ENCODE peak calls at places on chromosomes 6 and 20, in nine cellular contexts. P is PC-9, N is RWPE1, L is K562, H is GM13976, E is GM23338, A is HFFc6, B is cardiac fibroblast, U is upper lobe of left lung. W is an unnamed sample.

GRCh38 chr20:6976096-6976495 is 208.6 kb downstream of the BMP2 start:
- DNase-seq in U (no peak), N (no peak), A (no peak), B (no peak), P (no peak), H (no peak), E (no peak), L (no peak), W (no peak)

GRCh38 chr6:26195924-26196845 is 109.0 kb downstream of the HFE start:
- DNase-seq in H (no peak), A (peak; percentile 5), U (no peak), P (no peak), E (no peak), L (no peak), B (peak; percentile 20), N (no peak), W (no peak)

GRCh38 chr6:1619666-1620503 is 10.2 kb downstream of the FOXC1 start:
- DNase-seq in N (no peak), B (no peak), E (peak; percentile 75), A (no peak), U (peak; percentile 85), P (no peak), H (peak; percentile 74), L (no peak), W (no peak)

GRCh38 chr6:44730771-44731391 is 343.4 kb downstream of the CDC5L start:
- DNase-seq in A (peak; percentile 76), L (no peak), E (no peak), N (no peak), H (no peak), P (no peak), B (no peak), U (no peak), W (no peak)

GRCh38 chr20:43774754-43775153 is 48.0 kb upstream of the GTSF1L start:
- DNase-seq in P (no peak), H (no peak), L (no peak), B (no peak), A (no peak), E (no peak), N (no peak), U (no peak), W (no peak)

GRCh38 chr6:28443112-28443773 is at the start of gene ZSCAN23:
- DNase-seq in E (peak; percentile 96), N (peak; percentile 85), B (peak; percentile 88), H (peak; percentile 69), A (peak; percentile 81), U (peak; percentile 92), L (peak; percentile 35), P (peak; percentile 78), W (peak; percentile 83)

GRCh38 chr6:111712398-111712797 is 106.7 kb upstream of the TRAF3IP2 start:
- DNase-seq in U (no peak), P (peak; percentile 59), B (peak; percentile 75), A (no peak), E (no peak), L (no peak), H (no peak), N (peak; percentile 13), W (no peak)

GRCh38 chr6:53544050-53544499 is 826 bp downstream of the GCLC start:
- DNase-seq in B (peak; percentile 13), L (no peak), N (peak; percentile 42), E (peak; percentile 52), A (no peak), U (no peak), H (no peak), P (no peak), W (no peak)

GRCh38 chr20:62254021-62254724 is 15.9 kb downstream of the OSBPL2 start:
- DNase-seq in B (no peak), E (peak; percentile 36), A (no peak), P (no peak), U (peak; percentile 77), H (no peak), L (no peak), N (no peak), W (no peak)

GRCh38 chr20:63837475-63837874 is 6.4 kb upstream of the ZBTB46 start:
- DNase-seq in P (no peak), A (no peak), L (no peak), B (no peak), E (no peak), N (no peak), H (no peak), U (no peak), W (no peak)

GRCh38 chr6:144150673-144151009 is 324 bp downstream of the STX11 start:
- DNase-seq in N (peak; percentile 16), A (no peak), U (no peak), B (peak; percentile 17), L (peak; percentile 25), P (no peak), E (peak; percentile 83), H (peak; percentile 24), W (no peak)

GRCh38 chr6:144149894-144150672 is at the start of gene STX11:
- DNase-seq in A (peak; percentile 1), U (peak; percentile 96), L (peak; percentile 82), N (peak; percentile 49), P (no peak), B (peak; percentile 31), E (peak; percentile 74), H (peak; percentile 88), W (peak; percentile 71)

GRCh38 chr6:144152334-144152900 is 2.1 kb downstream of the STX11 start:
- DNase-seq in E (no peak), U (no peak), H (no peak), N (no peak), B (no peak), L (no peak), A (no peak), P (no peak), W (no peak)

GRCh38 chr6:144149558-144149893 is 791 bp upstream of the STX11 start:
- DNase-seq in A (no peak), B (no peak), E (no peak), L (no peak), P (no peak), U (peak; percentile 48), H (no peak), N (no peak), W (no peak)

GRCh38 chr6:144151010-144151727 is 852 bp downstream of the STX11 start:
- DNase-seq in U (no peak), B (no peak), N (peak; percentile 26), A (no peak), E (peak; percentile 9), H (peak; percentile 55), L (peak; percentile 19), P (peak; percentile 45), W (no peak)
- TF ChIP-seq CTCF in U (no peak), B (no peak), N (no peak), A (no peak), E (no peak), H (no peak), L (no peak), P (no peak), W (no peak)

GRCh38 chr20:40309731-40310130 is 379.3 kb downstream of the MAFB start:
- DNase-seq in E (no peak), U (no peak), P (no peak), L (no peak), A (no peak), B (no peak), H (no peak), N (no peak), W (no peak)
- TF ChIP-seq CTCF in E (no peak), U (no peak), P (no peak), L (no peak), A (no peak), B (no peak), H (no peak), N (no peak), W (no peak)

GRCh38 chr20:39289316-39289715 is 327.2 kb downstream of the DHX35 start:
- DNase-seq in U (no peak), P (no peak), A (no peak), L (no peak), H (peak; percentile 25), N (no peak), E (peak; percentile 63), B (no peak), W (no peak)
- TF ChIP-seq CTCF in U (no peak), P (peak; percentile 35), A (no peak), L (peak; percentile 3), H (peak; percentile 25), N (no peak), E (peak; percentile 63), B (no peak), W (peak; percentile 47)

DNA sequence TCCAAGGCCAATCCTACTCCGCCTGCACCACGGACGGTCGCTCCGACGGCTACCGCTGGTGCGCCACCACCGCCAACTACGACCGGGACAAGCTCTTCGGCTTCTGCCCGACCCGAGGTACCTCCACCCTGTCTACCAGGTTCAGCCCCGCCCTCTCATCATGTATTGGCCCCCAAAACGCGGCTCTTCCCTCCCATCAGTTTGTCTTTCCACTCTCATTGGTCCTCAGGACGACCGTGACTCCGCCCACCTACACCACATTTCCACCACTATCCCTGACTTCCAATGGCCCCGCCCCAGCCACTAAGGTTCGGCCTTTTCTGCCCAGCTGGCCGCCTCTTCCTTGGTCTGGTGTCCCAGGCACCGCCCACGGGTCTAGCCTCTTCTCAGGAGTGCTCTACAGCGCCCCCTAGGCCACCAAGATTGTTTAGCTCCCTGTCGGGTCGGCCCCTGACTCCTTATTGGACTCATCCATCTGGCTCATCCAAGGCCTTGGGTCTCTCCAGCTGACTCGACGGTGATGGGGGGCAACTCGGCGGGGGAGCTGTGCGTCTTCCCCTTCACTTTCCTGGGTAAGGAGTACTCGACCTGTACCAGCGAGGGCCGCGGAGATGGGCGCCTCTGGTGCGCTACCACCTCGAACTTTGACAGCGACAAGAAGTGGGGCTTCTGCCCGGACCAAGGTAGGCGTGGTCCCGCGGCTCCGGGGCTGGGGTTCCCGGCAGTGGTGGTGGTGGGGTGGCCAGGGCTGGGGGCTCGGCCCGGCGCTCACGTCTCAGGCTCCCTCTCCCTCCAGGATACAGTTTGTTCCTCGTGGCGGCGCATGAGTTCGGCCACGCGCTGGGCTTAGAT is 3.1 kb downstream of the MMP9 start:
- DNase-seq in A (peak; percentile 23), U (peak; percentile 79), L (peak; percentile 91), B (peak; percentile 25), P (no peak), N (no peak), E (peak; percentile 100), H (peak; percentile 60), W (no peak)
- TF ChIP-seq CTCF in A (peak; percentile 66), U (no peak), L (peak; percentile 85), B (peak; percentile 25), P (peak; percentile 60), N (peak; percentile 62), E (peak; percentile 90), H (peak; percentile 18), W (no peak)

DNA sequence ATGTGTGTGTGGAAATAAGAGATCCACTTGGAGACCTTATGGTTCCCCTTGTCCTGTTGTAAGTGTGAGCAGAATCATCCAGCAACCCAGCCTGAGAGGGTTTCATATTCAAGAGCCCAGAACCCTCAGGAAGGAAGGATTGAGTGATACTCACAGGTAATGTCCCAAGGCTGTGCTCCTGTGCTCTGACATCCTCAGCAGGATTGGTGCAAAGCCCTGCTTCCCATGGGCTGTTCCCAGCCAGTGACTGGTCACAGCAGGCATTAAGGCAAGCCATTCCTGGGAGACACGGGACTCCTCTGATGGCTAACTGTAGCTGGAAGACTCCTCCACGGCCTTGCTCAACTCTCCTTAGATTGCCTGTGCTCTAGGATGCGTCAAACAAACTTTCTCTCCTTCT is 33.8 kb upstream of the HLA-G start:
- DNase-seq in A (no peak), E (no peak), B (no peak), U (no peak), H (no peak), L (no peak), P (no peak), N (no peak), W (no peak)
- TF ChIP-seq CTCF in A (no peak), E (no peak), B (no peak), U (no peak), H (no peak), L (no peak), P (no peak), N (no peak), W (no peak)

GRCh38 chr6:170480045-170480714 is 72.9 kb downstream of the PSMB1 start:
- DNase-seq in B (peak; percentile 59), U (no peak), P (no peak), H (no peak), A (peak; percentile 23), E (peak; percentile 56), L (no peak), N (no peak), W (no peak)
- TF ChIP-seq CTCF in B (peak; percentile 31), U (no peak), P (no peak), H (no peak), A (peak; percentile 55), E (peak; percentile 36), L (no peak), N (no peak), W (peak; percentile 23)